ENCODE peak calls at places on chromosomes 12 and 14, in four cellular contexts. H, Y, G and U are unnamed samples.

GRCh38 chr12:11684393-11684792 is 34.9 kb downstream of the ETV6 start:
- DNase-seq in G (no peak), Y (peak; percentile 53), H (no peak), U (no peak)

GRCh38 chr14:22598099-22598895 is at the start of gene ABHD4:
- DNase-seq in G (peak; percentile 90), Y (peak; percentile 58), H (peak; percentile 83), U (no peak)

GRCh38 chr14:95011449-95012020 is 145.8 kb downstream of the DICER1 start:
- DNase-seq in G (no peak), H (no peak), Y (no peak), U (no peak)

GRCh38 chr14:23284654-23285529 is 1.0 kb downstream of the HOMEZ start:
- DNase-seq in Y (peak; percentile 26), G (no peak), H (peak; percentile 36), U (no peak)

GRCh38 chr12:6224550-6224949 is 24.4 kb downstream of the CD9 start:
- DNase-seq in Y (no peak), H (peak; percentile 48), G (peak; percentile 66), U (no peak)

GRCh38 chr12:10196210-10196609 is 16.5 kb upstream of the GABARAPL1 start:
- DNase-seq in H (no peak), G (no peak), Y (no peak), U (no peak)

GRCh38 chr14:71658261-71658860 is 273.9 kb upstream of the RGS6 start:
- DNase-seq in H (no peak), G (no peak), Y (peak; percentile 71), U (peak; percentile 11)

GRCh38 chr12:72747460-72747859 is 475.3 kb downstream of the TRHDE start:
- DNase-seq in H (no peak), G (peak; percentile 3), Y (peak; percentile 59), U (no peak)

GRCh38 chr14:76872796-76873432 is 46.7 kb downstream of the LRRC74A start:
- DNase-seq in H (peak; percentile 33), G (peak; percentile 74), Y (peak; percentile 58), U (peak; percentile 12)

GRCh38 chr12:75099215-75099614 is 110.4 kb downstream of the KCNC2 start:
- DNase-seq in Y (no peak), G (no peak), H (no peak), U (no peak)

GRCh38 chr12:46965137-46965536 is 114.3 kb upstream of the PCED1B start:
- DNase-seq in G (no peak), H (no peak), Y (peak; percentile 11), U (no peak)

GRCh38 chr12:46443594-46444263 is 71.2 kb upstream of the SLC38A2 start:
- DNase-seq in G (no peak), H (no peak), Y (no peak), U (no peak)

GRCh38 chr12:53976172-53976822 is 1.5 kb upstream of the HOTAIR start:
- DNase-seq in H (no peak), G (no peak), Y (no peak), U (no peak)

GRCh38 chr14:99982449-99983250 is 82.6 kb upstream of the EVL start:
- DNase-seq in G (peak; percentile 19), H (peak; percentile 32), Y (peak; percentile 79), U (peak; percentile 44)

GRCh38 chr12:116430911-116431565 is 128.1 kb upstream of the MAP1LC3B2 start:
- DNase-seq in H (no peak), G (no peak), Y (no peak), U (no peak)

GRCh38 chr12:45357547-45358417 is 141.9 kb downstream of the ANO6 start:
- DNase-seq in H (no peak), G (peak; percentile 6), Y (peak; percentile 25), U (no peak)

GRCh38 chr14:73567951-73568885 is 795 bp upstream of the ACOT2 start:
- DNase-seq in G (peak; percentile 15), H (no peak), Y (peak; percentile 6), U (no peak)

GRCh38 chr12:110349521-110350151 is 53.9 kb downstream of the ANAPC7 start:
- DNase-seq in G (no peak), H (no peak), Y (no peak), U (no peak)

DNA sequence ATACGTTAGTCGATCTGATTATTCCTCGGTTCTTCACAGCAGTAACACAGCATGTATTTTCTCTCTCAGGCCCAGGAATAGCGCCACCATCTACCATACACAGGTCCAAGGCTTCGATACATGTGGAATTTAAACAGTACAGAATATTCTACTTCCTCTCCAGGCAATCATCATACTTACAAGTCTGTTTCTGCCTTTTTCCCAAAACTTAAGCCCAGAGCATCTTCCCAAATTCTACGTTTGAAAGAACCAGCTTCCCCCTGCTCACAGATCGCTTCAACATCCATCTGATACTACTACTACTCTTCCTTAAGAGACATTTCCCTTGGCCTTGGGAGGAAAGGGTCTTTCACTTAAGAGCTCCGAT is 626 bp downstream of the TXNDC16 start:
- DNase-seq in G (peak; percentile 29), Y (peak; percentile 41), H (no peak), U (no peak)
- TF ChIP-seq CTCF in G (no peak), Y (peak; percentile 43), H (no peak), U (peak; percentile 47)

GRCh38 chr14:75259946-75260545 is 18.6 kb upstream of the FOS start:
- DNase-seq in Y (no peak), H (no peak), G (no peak), U (no peak)
- H3K4me3 ChIP-seq in Y (no peak overlapping the region), H (no peak overlapping the region), G (no peak overlapping the region), U (no peak overlapping the region)

GRCh38 chr12:203462-204260 is 10.3 kb downstream of the SLC6A12 start:
- DNase-seq in H (no peak), Y (no peak), G (no peak), U (no peak)
- TF ChIP-seq CTCF in H (peak; percentile 33), Y (no peak), G (no peak), U (no peak)

DNA sequence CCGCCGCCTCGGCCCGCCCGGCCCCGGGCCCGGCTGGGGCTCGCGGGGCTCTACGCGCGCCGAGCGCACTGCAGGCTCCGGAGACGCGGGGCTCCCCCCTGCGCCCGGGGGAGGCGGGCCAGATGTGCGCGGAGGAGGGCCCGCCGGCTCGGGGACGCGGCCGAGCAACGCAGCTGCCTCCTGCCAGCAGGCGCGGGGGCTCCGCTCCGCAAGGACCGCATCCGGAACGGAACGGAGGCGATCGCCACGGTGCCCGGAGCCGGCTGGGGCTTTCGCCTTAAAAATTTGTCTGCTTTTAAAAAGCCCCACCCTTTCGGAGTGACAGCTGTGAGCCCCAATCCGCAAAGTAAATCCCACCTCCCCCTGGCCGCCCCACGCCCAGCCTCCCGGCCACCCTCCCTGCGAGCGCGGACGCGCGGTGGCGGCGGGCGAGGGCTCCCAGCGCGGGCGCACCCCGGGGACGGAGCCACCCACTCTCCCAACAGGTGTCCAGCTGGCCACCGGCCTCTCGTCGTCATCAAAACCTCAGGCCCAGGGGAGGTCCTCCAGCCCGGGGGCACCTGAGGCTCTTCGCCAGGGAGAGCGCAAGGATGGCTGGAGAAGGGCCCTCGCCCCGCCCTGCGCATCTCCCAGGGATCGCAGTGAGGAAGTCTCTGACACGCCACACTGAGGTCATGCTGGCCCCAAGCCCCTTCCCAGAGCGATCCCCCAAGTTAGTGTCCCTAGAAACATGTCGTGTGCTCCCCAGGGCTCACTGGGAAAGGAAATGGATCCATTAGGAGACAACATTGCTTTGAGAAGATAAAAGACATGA is at the start of gene TMEM132D:
- DNase-seq in G (no peak), Y (no peak), H (no peak), U (no peak)
- H3K4me3 ChIP-seq in G (no peak within 1 kb of the TSS), Y (no peak within 1 kb of the TSS), H (no peak within 1 kb of the TSS), U (peak within 1 kb of the TSS; percentile 47)

DNA sequence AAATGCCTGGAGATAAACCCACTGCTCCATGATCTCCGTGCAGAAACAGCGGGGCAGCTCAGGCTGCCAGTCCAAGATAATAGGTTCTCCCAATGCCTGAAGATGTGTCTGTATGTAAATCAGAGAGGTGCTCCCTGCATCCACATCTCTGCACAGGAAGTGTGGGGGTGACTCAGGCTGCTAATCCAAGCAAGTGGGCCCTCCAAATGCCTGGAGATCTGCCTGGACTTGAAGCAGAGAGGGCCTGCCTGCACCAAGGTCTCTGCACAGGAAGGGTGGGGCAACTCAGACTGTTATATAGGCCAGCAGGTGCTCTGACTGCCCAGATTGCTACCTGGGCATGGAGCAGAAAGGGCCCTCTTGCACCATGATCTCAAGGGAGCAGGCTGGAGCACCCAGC is 504.7 kb downstream of the LRFN5 start:
- DNase-seq in G (no peak), H (no peak), Y (no peak), U (no peak)
- TF ChIP-seq CTCF in G (no peak), H (no peak), Y (no peak), U (no peak)

DNA sequence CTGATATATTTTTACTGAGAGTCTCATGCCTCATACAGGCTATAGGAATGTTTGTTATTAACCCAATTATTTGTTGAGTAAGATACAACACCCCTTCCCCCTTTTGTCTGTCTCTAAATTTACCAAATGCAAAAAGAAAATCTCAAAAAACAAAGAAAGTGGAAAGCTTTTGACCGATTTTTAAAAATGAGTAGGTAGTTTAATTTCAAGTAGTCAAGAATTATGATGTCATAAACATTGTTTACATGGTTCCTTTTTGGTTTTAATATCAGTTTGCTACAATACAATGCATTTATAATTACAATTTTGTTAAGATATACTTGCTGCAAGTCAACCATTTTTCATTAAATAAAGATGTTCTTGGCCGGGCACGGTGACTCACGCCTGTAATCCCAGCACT is 84.7 kb upstream of the HMGA2 start:
- DNase-seq in G (no peak), Y (no peak), H (no peak), U (no peak)
- H3K4me3 ChIP-seq in G (no peak overlapping the region), Y (no peak overlapping the region), H (no peak overlapping the region), U (no peak overlapping the region)

GRCh38 chr12:108312073-108312884 is 26.8 kb downstream of the CMKLR1 start:
- DNase-seq in H (no peak), G (no peak), Y (no peak), U (no peak)

GRCh38 chr12:108310489-108310888 is 28.6 kb downstream of the CMKLR1 start:
- DNase-seq in G (no peak), Y (peak; percentile 1), H (no peak), U (peak; percentile 16)

GRCh38 chr12:108308432-108308831 is 30.7 kb downstream of the CMKLR1 start:
- DNase-seq in Y (no peak), H (no peak), G (no peak), U (no peak)

GRCh38 chr12:108311605-108312004 is 27.5 kb downstream of the CMKLR1 start:
- DNase-seq in G (no peak), H (no peak), Y (no peak), U (no peak)

GRCh38 chr12:108309674-108310312 is 29.3 kb downstream of the CMKLR1 start:
- DNase-seq in H (no peak), Y (no peak), G (no peak), U (no peak)
- TF ChIP-seq CTCF in H (no peak), Y (no peak), G (no peak), U (no peak)